ENCODE peak calls at places on chromosomes 3 and 15, in six cellular contexts. One of them, this sample, is unnamed.
A peak's percentile ranks its signal among the peaks of the same experiment; 100 is the strongest.

GRCh38 chr15:86329311-86330013 is 249.8 kb downstream of the AGBL1 start:
- DNase-seq in trophoblast cell: no peak
- DNase-seq in H9: no peak
- DNase-seq in IMR-90: no peak
- DNase-seq in H1: no peak
- DNase-seq in neuronal stem cell: no peak
- DNase-seq in this sample: no peak

GRCh38 chr15:27042230-27042629 is 71.2 kb downstream of the GABRG3 start:
- DNase-seq in IMR-90: no peak
- DNase-seq in H9: no peak
- DNase-seq in H1: no peak
- DNase-seq in trophoblast cell: no peak
- DNase-seq in neuronal stem cell: no peak
- DNase-seq in this sample: no peak

GRCh38 chr15:101024709-101025108 is 105.6 kb downstream of the LRRK1 start:
- DNase-seq in neuronal stem cell: no peak
- DNase-seq in trophoblast cell: no peak
- DNase-seq in H9: peak; percentile 19
- DNase-seq in IMR-90: no peak
- DNase-seq in H1: no peak
- DNase-seq in this sample: no peak

GRCh38 chr3:14522129-14522691 is 17.9 kb downstream of the GRIP2 start:
- DNase-seq in neuronal stem cell: no peak
- DNase-seq in trophoblast cell: no peak
- DNase-seq in H9: peak; percentile 20
- DNase-seq in H1: no peak
- DNase-seq in IMR-90: no peak
- DNase-seq in this sample: no peak

GRCh38 chr3:159263750-159264561 is 462.1 kb downstream of the MFSD1 start:
- DNase-seq in IMR-90: peak; percentile 46
- DNase-seq in trophoblast cell: peak; percentile 71
- DNase-seq in neuronal stem cell: peak; percentile 24
- DNase-seq in H9: no peak
- DNase-seq in H1: no peak
- DNase-seq in this sample: peak; percentile 63

GRCh38 chr3:152232001-152232400 is 36.7 kb upstream of the MBNL1 start:
- DNase-seq in H1: no peak
- DNase-seq in neuronal stem cell: no peak
- DNase-seq in H9: no peak
- DNase-seq in trophoblast cell: no peak
- DNase-seq in IMR-90: no peak
- DNase-seq in this sample: no peak

GRCh38 chr3:143040264-143040879 is 39.0 kb downstream of the U2SURP start:
- DNase-seq in H9: no peak
- DNase-seq in H1: no peak
- DNase-seq in trophoblast cell: peak; percentile 19
- DNase-seq in IMR-90: peak; percentile 56
- DNase-seq in neuronal stem cell: no peak
- DNase-seq in this sample: peak; percentile 47

GRCh38 chr3:69116897-69117296 is 5.5 kb downstream of the LMOD3 start:
- DNase-seq in IMR-90: no peak
- DNase-seq in H1: no peak
- DNase-seq in trophoblast cell: peak; percentile 38
- DNase-seq in neuronal stem cell: no peak
- DNase-seq in H9: no peak
- DNase-seq in this sample: no peak

GRCh38 chr3:143311096-143311495 is 191.5 kb downstream of the CHST2 start:
- DNase-seq in trophoblast cell: no peak
- DNase-seq in H9: no peak
- DNase-seq in H1: no peak
- DNase-seq in neuronal stem cell: no peak
- DNase-seq in IMR-90: no peak
- DNase-seq in this sample: peak; percentile 41

GRCh38 chr3:146968204-146968651 is 363.1 kb upstream of the PLSCR5 start:
- DNase-seq in trophoblast cell: peak; percentile 83
- DNase-seq in neuronal stem cell: no peak
- DNase-seq in H9: no peak
- DNase-seq in H1: peak; percentile 5
- DNase-seq in IMR-90: peak; percentile 80
- DNase-seq in this sample: peak; percentile 89

GRCh38 chr15:41948499-41948898 is 23.9 kb downstream of the EHD4 start:
- DNase-seq in H1: no peak
- DNase-seq in IMR-90: no peak
- DNase-seq in neuronal stem cell: no peak
- DNase-seq in H9: no peak
- DNase-seq in trophoblast cell: no peak
- DNase-seq in this sample: no peak

GRCh38 chr15:76197703-76198455 is 113.4 kb downstream of the ETFA start:
- DNase-seq in IMR-90: no peak
- DNase-seq in H1: no peak
- DNase-seq in trophoblast cell: no peak
- DNase-seq in H9: no peak
- DNase-seq in neuronal stem cell: no peak
- DNase-seq in this sample: peak; percentile 18

GRCh38 chr3:128410669-128411573 is 55.8 kb downstream of the DNAJB8 start:
- DNase-seq in neuronal stem cell: no peak
- DNase-seq in IMR-90: no peak
- DNase-seq in H9: no peak
- DNase-seq in H1: no peak
- DNase-seq in trophoblast cell: no peak
- DNase-seq in this sample: no peak

GRCh38 chr3:131067983-131068382 is 41.3 kb downstream of the NEK11 start:
- DNase-seq in trophoblast cell: no peak
- DNase-seq in H1: no peak
- DNase-seq in IMR-90: no peak
- DNase-seq in H9: no peak
- DNase-seq in neuronal stem cell: no peak
- DNase-seq in this sample: no peak

GRCh38 chr3:158727499-158728377 is 4.5 kb downstream of the RARRES1 start:
- DNase-seq in neuronal stem cell: peak; percentile 45
- DNase-seq in trophoblast cell: peak; percentile 88
- DNase-seq in IMR-90: peak; percentile 83
- DNase-seq in H1: no peak
- DNase-seq in H9: peak; percentile 39
- DNase-seq in this sample: peak; percentile 77

GRCh38 chr3:175526609-175527280 is 667.6 kb downstream of the NAALADL2 start:
- DNase-seq in H9: no peak
- DNase-seq in H1: no peak
- DNase-seq in neuronal stem cell: no peak
- DNase-seq in IMR-90: peak; percentile 2
- DNase-seq in trophoblast cell: peak; percentile 13
- DNase-seq in this sample: peak; percentile 5

GRCh38 chr3:131174752-131175151 is 148.1 kb downstream of the NEK11 start:
- DNase-seq in trophoblast cell: peak; percentile 59
- DNase-seq in neuronal stem cell: no peak
- DNase-seq in H9: no peak
- DNase-seq in H1: no peak
- DNase-seq in IMR-90: no peak
- DNase-seq in this sample: peak; percentile 2

DNA sequence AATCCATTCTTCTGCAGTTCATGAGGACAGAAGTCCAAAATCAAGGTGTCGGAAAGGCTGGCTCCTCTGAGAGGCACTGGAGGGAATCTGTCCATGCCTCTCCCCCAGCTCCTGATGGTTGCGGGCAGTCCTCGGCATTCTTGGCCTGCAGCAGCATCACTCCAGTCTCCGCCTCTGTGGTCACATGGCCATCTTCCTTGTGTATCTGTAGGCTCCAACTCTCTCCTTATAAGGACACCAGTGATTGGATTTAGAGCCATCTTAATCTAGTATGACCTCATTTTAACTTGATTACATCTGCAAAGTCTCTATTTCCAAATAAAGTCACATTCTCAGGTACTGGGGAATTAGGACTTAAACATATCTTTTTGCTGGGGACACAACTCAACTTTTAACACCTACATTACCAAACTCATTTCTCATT is 56.0 kb upstream of the FLNB start:
- DNase-seq in trophoblast cell: peak; percentile 86
- DNase-seq in H9: peak; percentile 79
- DNase-seq in H1: peak; percentile 63
- DNase-seq in neuronal stem cell: no peak
- DNase-seq in IMR-90: peak; percentile 96
- DNase-seq in this sample: peak; percentile 95
- H3K27ac ChIP-seq in trophoblast cell: peak overlapping the region; percentile 96
- H3K27ac ChIP-seq in H9: no peak overlapping the region
- H3K27ac ChIP-seq in H1: peak overlapping the region; percentile 37
- H3K27ac ChIP-seq in neuronal stem cell: no peak overlapping the region
- H3K27ac ChIP-seq in IMR-90: peak overlapping the region; percentile 98
- H3K27ac ChIP-seq in this sample: peak overlapping the region; percentile 88

DNA sequence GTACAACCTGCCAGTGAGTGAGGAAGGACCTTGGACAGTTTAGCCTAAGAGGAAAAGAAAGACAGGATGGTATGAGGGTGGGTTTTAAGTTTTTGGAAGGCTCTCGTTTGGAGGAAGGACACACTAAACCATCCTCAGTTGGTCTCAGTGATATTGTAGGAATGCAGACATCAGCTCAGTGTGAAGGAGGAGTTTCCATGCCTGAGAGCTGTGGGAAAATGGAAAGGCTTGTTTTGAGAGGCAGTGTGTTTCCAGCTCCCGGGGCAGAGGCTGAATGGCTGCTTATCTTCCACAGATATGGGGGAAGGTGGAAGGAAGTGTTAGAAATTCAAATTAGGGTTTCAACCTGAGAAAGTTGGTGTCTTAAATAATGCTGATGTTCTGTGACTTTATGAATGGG is 89.6 kb upstream of the MYZAP start:
- DNase-seq in trophoblast cell: no peak
- DNase-seq in IMR-90: no peak
- DNase-seq in H9: no peak
- DNase-seq in H1: no peak
- DNase-seq in neuronal stem cell: no peak
- DNase-seq in this sample: no peak
- H2AK5ac ChIP-seq in trophoblast cell: no peak overlapping the region
- H2AK5ac ChIP-seq in IMR-90: no peak overlapping the region
- H2AK5ac ChIP-seq in H9: no peak overlapping the region
- H2AK5ac ChIP-seq in H1: no peak overlapping the region
- H2AK5ac ChIP-seq in neuronal stem cell: no peak overlapping the region
- H2AK5ac ChIP-seq in this sample: peak overlapping the region; percentile 99

GRCh38 chr3:125050486-125051172 is 5.2 kb downstream of the HEG1 start:
- DNase-seq in IMR-90: no peak
- DNase-seq in trophoblast cell: peak; percentile 67
- DNase-seq in H1: no peak
- DNase-seq in H9: no peak
- DNase-seq in neuronal stem cell: no peak
- DNase-seq in this sample: no peak
- H3K14ac ChIP-seq in IMR-90: peak overlapping the region; percentile 68
- H3K14ac ChIP-seq in trophoblast cell: no peak overlapping the region
- H3K14ac ChIP-seq in H1: no peak overlapping the region
- H3K14ac ChIP-seq in H9: no peak overlapping the region
- H3K14ac ChIP-seq in neuronal stem cell: no peak overlapping the region
- H3K14ac ChIP-seq in this sample: no peak overlapping the region

DNA sequence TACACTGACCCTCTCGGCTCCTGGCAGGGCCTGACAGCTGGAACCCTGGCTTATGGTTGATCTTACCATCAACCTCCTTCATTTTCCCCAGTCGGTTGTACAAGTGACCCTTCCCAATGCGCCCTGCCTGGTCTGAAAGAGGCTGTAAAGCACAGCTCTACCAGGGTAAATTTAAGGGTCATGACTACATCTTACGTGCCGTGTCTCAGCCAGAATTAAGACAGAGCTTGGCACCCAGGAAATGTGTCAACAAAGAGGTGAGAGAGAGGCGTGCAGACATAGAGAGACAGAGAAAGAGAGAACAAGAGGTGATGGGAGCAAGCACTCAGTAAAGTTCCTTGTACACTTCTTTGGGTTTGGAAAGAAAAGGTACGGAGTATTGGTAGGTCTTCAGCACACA is 28.8 kb downstream of the HOMER2 start:
- DNase-seq in neuronal stem cell: no peak
- DNase-seq in H9: no peak
- DNase-seq in H1: no peak
- DNase-seq in trophoblast cell: no peak
- DNase-seq in IMR-90: no peak
- DNase-seq in this sample: no peak
- H3K27ac ChIP-seq in neuronal stem cell: no peak overlapping the region
- H3K27ac ChIP-seq in H9: no peak overlapping the region
- H3K27ac ChIP-seq in H1: no peak overlapping the region
- H3K27ac ChIP-seq in trophoblast cell: no peak overlapping the region
- H3K27ac ChIP-seq in IMR-90: no peak overlapping the region
- H3K27ac ChIP-seq in this sample: no peak overlapping the region

GRCh38 chr3:126850370-126851085 is 132.4 kb upstream of the PLXNA1 start:
- DNase-seq in trophoblast cell: peak; percentile 95
- DNase-seq in neuronal stem cell: peak; percentile 80
- DNase-seq in H9: peak; percentile 91
- DNase-seq in IMR-90: peak; percentile 78
- DNase-seq in H1: peak; percentile 85
- DNase-seq in this sample: peak; percentile 75
- H2AK5ac ChIP-seq in trophoblast cell: no peak overlapping the region
- H2AK5ac ChIP-seq in neuronal stem cell: peak overlapping the region; percentile 87
- H2AK5ac ChIP-seq in H9: peak overlapping the region; percentile 43
- H2AK5ac ChIP-seq in IMR-90: peak overlapping the region; percentile 84
- H2AK5ac ChIP-seq in H1: peak overlapping the region; percentile 85
- H2AK5ac ChIP-seq in this sample: peak overlapping the region; percentile 77

GRCh38 chr3:113741086-113741485 is 5.0 kb downstream of the NAA50 start:
- DNase-seq in H9: no peak
- DNase-seq in H1: no peak
- DNase-seq in IMR-90: no peak
- DNase-seq in trophoblast cell: no peak
- DNase-seq in neuronal stem cell: no peak
- DNase-seq in this sample: no peak

GRCh38 chr3:113745273-113746068 is 578 bp downstream of the NAA50 start:
- DNase-seq in IMR-90: peak; percentile 90
- DNase-seq in H1: peak; percentile 34
- DNase-seq in neuronal stem cell: peak; percentile 62
- DNase-seq in H9: peak; percentile 81
- DNase-seq in trophoblast cell: peak; percentile 72
- DNase-seq in this sample: peak; percentile 93

GRCh38 chr3:113744941-113745272 is 1.1 kb downstream of the NAA50 start:
- DNase-seq in trophoblast cell: no peak
- DNase-seq in neuronal stem cell: no peak
- DNase-seq in IMR-90: no peak
- DNase-seq in H1: no peak
- DNase-seq in H9: no peak
- DNase-seq in this sample: no peak

GRCh38 chr3:113746069-113746954 is at the start of gene NAA50:
- DNase-seq in IMR-90: peak; percentile 95
- DNase-seq in neuronal stem cell: peak; percentile 90
- DNase-seq in H9: peak; percentile 94
- DNase-seq in H1: peak; percentile 75
- DNase-seq in trophoblast cell: peak; percentile 98
- DNase-seq in this sample: peak; percentile 98

DNA sequence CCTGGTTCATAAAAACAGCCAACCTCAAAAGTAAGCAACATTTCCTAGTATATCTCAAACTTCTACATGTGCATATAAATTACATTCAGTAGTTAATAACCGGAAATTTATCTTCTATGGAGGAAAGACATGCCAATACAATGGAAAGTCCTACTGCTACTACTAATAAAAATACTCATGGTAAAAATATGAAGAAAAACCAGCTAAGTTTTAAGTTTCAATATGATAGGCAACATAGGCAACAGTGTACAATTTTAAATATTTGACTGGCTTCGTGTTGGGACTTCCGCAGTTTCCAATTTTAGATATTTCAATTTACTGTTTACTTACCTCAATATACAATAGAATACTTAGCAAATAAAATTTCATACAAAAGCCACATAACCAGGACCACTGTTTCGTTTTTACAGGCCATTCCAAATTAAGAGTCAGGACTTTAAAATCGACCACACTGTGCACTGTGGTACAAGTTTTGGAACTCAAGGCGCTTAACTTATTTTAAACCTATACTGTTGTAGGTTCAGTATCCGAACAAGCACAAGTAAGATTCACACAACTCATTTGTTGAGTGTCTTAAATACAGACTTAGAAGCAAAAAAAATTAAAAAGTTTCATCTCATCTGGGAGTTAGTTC is 2.9 kb downstream of the NAA50 start:
- DNase-seq in H1: no peak
- DNase-seq in trophoblast cell: peak; percentile 70
- DNase-seq in IMR-90: no peak
- DNase-seq in H9: no peak
- DNase-seq in neuronal stem cell: no peak
- DNase-seq in this sample: no peak
- H3K14ac ChIP-seq in H1: no peak overlapping the region
- H3K14ac ChIP-seq in trophoblast cell: no peak overlapping the region
- H3K14ac ChIP-seq in IMR-90: no peak overlapping the region
- H3K14ac ChIP-seq in H9: no peak overlapping the region
- H3K14ac ChIP-seq in neuronal stem cell: no peak overlapping the region
- H3K14ac ChIP-seq in this sample: no peak overlapping the region